ENCODE peak calls at places on chromosomes 6 and 20, in seven cellular contexts. One of them, this sample, is unnamed.

GRCh38 chr20:24382775-24383174 is 86.7 kb upstream of the SYNDIG1 start:
- DNase-seq in NCI-H748 treated with DMSO at 0.1 percent for 48 hours: peak; percentile 66
- DNase-seq in erythroblast: no peak
- DNase-seq in heart right ventricle: no peak
- DNase-seq in GM23248: no peak
- DNase-seq in LHCN-M2: no peak
- DNase-seq in uterus: peak; percentile 58
- DNase-seq in this sample: peak; percentile 99

GRCh38 chr6:4582506-4582905 is 193.7 kb upstream of the CDYL start:
- DNase-seq in NCI-H748 treated with DMSO at 0.1 percent for 48 hours: no peak
- DNase-seq in erythroblast: no peak
- DNase-seq in heart right ventricle: no peak
- DNase-seq in GM23248: peak; percentile 79
- DNase-seq in LHCN-M2: no peak
- DNase-seq in uterus: no peak
- DNase-seq in this sample: no peak

GRCh38 chr6:119313937-119314893 is 35.3 kb downstream of the MAN1A1 start:
- DNase-seq in NCI-H748 treated with DMSO at 0.1 percent for 48 hours: no peak
- DNase-seq in erythroblast: no peak
- DNase-seq in heart right ventricle: no peak
- DNase-seq in GM23248: no peak
- DNase-seq in LHCN-M2: no peak
- DNase-seq in uterus: no peak
- DNase-seq in this sample: no peak

GRCh38 chr6:140281794-140282193 is 907.3 kb upstream of the CITED2 start:
- DNase-seq in NCI-H748 treated with DMSO at 0.1 percent for 48 hours: no peak
- DNase-seq in erythroblast: no peak
- DNase-seq in heart right ventricle: no peak
- DNase-seq in GM23248: no peak
- DNase-seq in LHCN-M2: no peak
- DNase-seq in uterus: no peak
- DNase-seq in this sample: no peak

GRCh38 chr6:158706369-158706982 is 56.6 kb downstream of the SYTL3 start:
- DNase-seq in NCI-H748 treated with DMSO at 0.1 percent for 48 hours: no peak
- DNase-seq in erythroblast: peak; percentile 48
- DNase-seq in heart right ventricle: peak; percentile 36
- DNase-seq in GM23248: peak; percentile 77
- DNase-seq in LHCN-M2: peak; percentile 67
- DNase-seq in uterus: peak; percentile 74
- DNase-seq in this sample: peak; percentile 77

GRCh38 chr6:149342525-149342924 is 25.0 kb downstream of the TAB2 start:
- DNase-seq in NCI-H748 treated with DMSO at 0.1 percent for 48 hours: no peak
- DNase-seq in erythroblast: no peak
- DNase-seq in heart right ventricle: no peak
- DNase-seq in GM23248: no peak
- DNase-seq in LHCN-M2: no peak
- DNase-seq in uterus: no peak
- DNase-seq in this sample: no peak

GRCh38 chr6:83055366-83055964 is 10.2 kb downstream of the UBE3D start:
- DNase-seq in NCI-H748 treated with DMSO at 0.1 percent for 48 hours: peak; percentile 26
- DNase-seq in erythroblast: peak; percentile 66
- DNase-seq in heart right ventricle: peak; percentile 41
- DNase-seq in GM23248: peak; percentile 69
- DNase-seq in LHCN-M2: peak; percentile 30
- DNase-seq in uterus: peak; percentile 28
- DNase-seq in this sample: peak; percentile 62

GRCh38 chr20:59004493-59004762 is 2.6 kb downstream of the CTSZ start:
- DNase-seq in NCI-H748 treated with DMSO at 0.1 percent for 48 hours: no peak
- DNase-seq in erythroblast: peak; percentile 19
- DNase-seq in heart right ventricle: peak; percentile 53
- DNase-seq in GM23248: no peak
- DNase-seq in LHCN-M2: no peak
- DNase-seq in uterus: no peak
- DNase-seq in this sample: no peak

GRCh38 chr20:19696620-19697019 is 61.4 kb upstream of the RIN2 start:
- DNase-seq in NCI-H748 treated with DMSO at 0.1 percent for 48 hours: no peak
- DNase-seq in erythroblast: no peak
- DNase-seq in heart right ventricle: no peak
- DNase-seq in GM23248: no peak
- DNase-seq in LHCN-M2: no peak
- DNase-seq in uterus: no peak
- DNase-seq in this sample: no peak

GRCh38 chr6:7219310-7219709 is 93.7 kb downstream of the SSR1 start:
- DNase-seq in NCI-H748 treated with DMSO at 0.1 percent for 48 hours: no peak
- DNase-seq in erythroblast: peak; percentile 23
- DNase-seq in heart right ventricle: no peak
- DNase-seq in GM23248: peak; percentile 71
- DNase-seq in LHCN-M2: peak; percentile 80
- DNase-seq in uterus: no peak
- DNase-seq in this sample: no peak

GRCh38 chr6:33108307-33108706 is 32.5 kb downstream of the HLA-DPB1 start:
- DNase-seq in NCI-H748 treated with DMSO at 0.1 percent for 48 hours: no peak
- DNase-seq in erythroblast: no peak
- DNase-seq in heart right ventricle: no peak
- DNase-seq in GM23248: no peak
- DNase-seq in LHCN-M2: no peak
- DNase-seq in uterus: no peak
- DNase-seq in this sample: peak; percentile 64

GRCh38 chr6:170289971-170290305 is 940 bp downstream of the DLL1 start:
- DNase-seq in NCI-H748 treated with DMSO at 0.1 percent for 48 hours: no peak
- DNase-seq in erythroblast: no peak
- DNase-seq in heart right ventricle: no peak
- DNase-seq in GM23248: no peak
- DNase-seq in LHCN-M2: no peak
- DNase-seq in uterus: no peak
- DNase-seq in this sample: no peak

GRCh38 chr20:20505554-20505953 is 137.7 kb downstream of the INSM1 start:
- DNase-seq in NCI-H748 treated with DMSO at 0.1 percent for 48 hours: no peak
- DNase-seq in erythroblast: no peak
- DNase-seq in heart right ventricle: no peak
- DNase-seq in GM23248: no peak
- DNase-seq in LHCN-M2: no peak
- DNase-seq in uterus: no peak
- DNase-seq in this sample: no peak

GRCh38 chr6:7324520-7324919 is 11.5 kb upstream of the SSR1 start:
- DNase-seq in NCI-H748 treated with DMSO at 0.1 percent for 48 hours: no peak
- DNase-seq in erythroblast: no peak
- DNase-seq in heart right ventricle: peak; percentile 22
- DNase-seq in GM23248: no peak
- DNase-seq in LHCN-M2: no peak
- DNase-seq in uterus: no peak
- DNase-seq in this sample: no peak

GRCh38 chr6:154157082-154157481 is 118.0 kb downstream of the OPRM1 start:
- DNase-seq in NCI-H748 treated with DMSO at 0.1 percent for 48 hours: no peak
- DNase-seq in erythroblast: no peak
- DNase-seq in heart right ventricle: no peak
- DNase-seq in GM23248: no peak
- DNase-seq in LHCN-M2: no peak
- DNase-seq in uterus: no peak
- DNase-seq in this sample: no peak

GRCh38 chr6:137823826-137824501 is 43.1 kb upstream of the TNFAIP3 start:
- DNase-seq in NCI-H748 treated with DMSO at 0.1 percent for 48 hours: peak; percentile 83
- DNase-seq in erythroblast: peak; percentile 31
- DNase-seq in heart right ventricle: peak; percentile 29
- DNase-seq in GM23248: peak; percentile 82
- DNase-seq in LHCN-M2: no peak
- DNase-seq in uterus: peak; percentile 51
- DNase-seq in this sample: peak; percentile 80

GRCh38 chr6:151911401-151911800 is 103.9 kb downstream of the ESR1 start:
- DNase-seq in NCI-H748 treated with DMSO at 0.1 percent for 48 hours: no peak
- DNase-seq in erythroblast: no peak
- DNase-seq in heart right ventricle: no peak
- DNase-seq in GM23248: peak; percentile 42
- DNase-seq in LHCN-M2: peak; percentile 29
- DNase-seq in uterus: no peak
- DNase-seq in this sample: no peak

GRCh38 chr20:58630063-58630462 is 21.0 kb upstream of the STX16 start:
- DNase-seq in NCI-H748 treated with DMSO at 0.1 percent for 48 hours: no peak
- DNase-seq in erythroblast: no peak
- DNase-seq in heart right ventricle: no peak
- DNase-seq in GM23248: peak; percentile 82
- DNase-seq in LHCN-M2: peak; percentile 74
- DNase-seq in uterus: no peak
- DNase-seq in this sample: no peak

GRCh38 chr6:161393839-161394364 is 120.0 kb upstream of the AGPAT4 start:
- DNase-seq in NCI-H748 treated with DMSO at 0.1 percent for 48 hours: peak; percentile 58
- DNase-seq in erythroblast: peak; percentile 50
- DNase-seq in heart right ventricle: peak; percentile 69
- DNase-seq in GM23248: peak; percentile 97
- DNase-seq in LHCN-M2: peak; percentile 90
- DNase-seq in uterus: peak; percentile 58
- DNase-seq in this sample: peak; percentile 76

This sample was measured in NCI-H82.